ENCODE peak calls at places on chromosome 7, in seven cellular contexts. E is WERI-Rb-1, Y is iPS DF 6.9, R is neural progenitor cell, O is breast epithelium, T is heart left ventricle, G is tibial artery. U is an unnamed sample.

GRCh38 chr7:100427762-100428198 is 723 bp downstream of the ZCWPW1 start:
- DNase-seq in T (no peak), O (no peak), E (no peak), Y (no peak), G (no peak), R (no peak), U (no peak)

GRCh38 chr7:114783413-114783812 is 138.5 kb upstream of the MDFIC start:
- DNase-seq in G (no peak), E (no peak), T (no peak), Y (no peak), O (no peak), R (no peak), U (no peak)

GRCh38 chr7:51075681-51076580 is 240.7 kb downstream of the COBL start:
- DNase-seq in T (no peak), O (no peak), Y (no peak), R (no peak), G (no peak), E (no peak), U (no peak)

GRCh38 chr7:45131891-45132290 is 20.4 kb upstream of the TBRG4 start:
- DNase-seq in E (no peak), Y (no peak), G (no peak), O (no peak), T (no peak), R (no peak), U (no peak)

GRCh38 chr7:128022631-128023532 is 8.4 kb downstream of the LRRC4 start:
- DNase-seq in G (no peak), O (no peak), Y (no peak), E (no peak), T (no peak), R (no peak), U (no peak)

GRCh38 chr7:43750016-43750887 is 8.2 kb upstream of the BLVRA start:
- DNase-seq in R (peak; percentile 47), E (no peak), G (no peak), T (no peak), O (no peak), Y (no peak), U (peak; percentile 75)

GRCh38 chr7:150983893-150984368 is 5.8 kb upstream of the KCNH2 start:
- DNase-seq in T (peak; percentile 24), Y (no peak), O (no peak), R (peak; percentile 87), G (no peak), E (no peak), U (peak; percentile 89)

GRCh38 chr7:18936265-18936664 is 181.2 kb downstream of the TWIST1 start:
- DNase-seq in O (no peak), Y (no peak), G (no peak), R (no peak), E (no peak), T (no peak), U (no peak)

GRCh38 chr7:13988011-13988410 is 1.5 kb downstream of the ETV1 start:
- DNase-seq in Y (no peak), T (no peak), R (peak; percentile 38), G (no peak), E (no peak), O (no peak), U (no peak)

GRCh38 chr7:55212838-55213237 is 152.3 kb upstream of the LANCL2 start:
- DNase-seq in E (no peak), O (no peak), G (no peak), Y (no peak), R (no peak), T (no peak), U (no peak)

GRCh38 chr7:139656387-139656786 is 121.4 kb downstream of the HIPK2 start:
- DNase-seq in T (no peak), E (no peak), Y (no peak), R (no peak), O (no peak), G (no peak), U (no peak)

GRCh38 chr7:696426-697258 is 29.9 kb upstream of the DNAAF5 start:
- DNase-seq in R (no peak), T (peak; percentile 56), O (no peak), Y (no peak), E (no peak), G (peak; percentile 55), U (no peak)

GRCh38 chr7:5433181-5433580 is 9.5 kb upstream of the TNRC18 start:
- DNase-seq in Y (no peak), E (no peak), O (no peak), T (no peak), G (no peak), R (no peak), U (no peak)

GRCh38 chr7:139505563-139505962 is 17.9 kb upstream of the CLEC2L start:
- DNase-seq in R (peak; percentile 73), E (peak; percentile 66), O (no peak), G (no peak), T (no peak), Y (peak; percentile 52), U (peak; percentile 92)

GRCh38 chr7:78489851-78490250 is 691.3 kb downstream of the PHTF2 start:
- DNase-seq in O (no peak), G (no peak), R (no peak), T (no peak), Y (no peak), E (no peak), U (no peak)

GRCh38 chr7:109549461-109549860 is 979.8 kb downstream of the DNAJB9 start:
- DNase-seq in G (no peak), R (no peak), T (no peak), E (no peak), Y (no peak), O (no peak), U (no peak)

GRCh38 chr7:15498465-15498864 is 63.4 kb downstream of the AGMO start:
- DNase-seq in Y (no peak), T (no peak), E (no peak), G (no peak), O (no peak), R (no peak), U (no peak)

GRCh38 chr7:101168412-101169049 is 3.2 kb upstream of the VGF start:
- DNase-seq in Y (no peak), T (no peak), G (no peak), R (no peak), O (no peak), E (no peak), U (peak; percentile 58)

GRCh38 chr7:117828831-117829230 is 44.4 kb downstream of the CTTNBP2 start:
- DNase-seq in E (no peak), G (no peak), O (no peak), R (no peak), Y (no peak), T (no peak), U (no peak)

GRCh38 chr7:38561166-38561565 is 70.0 kb downstream of the AMPH start:
- DNase-seq in T (no peak), E (no peak), Y (no peak), G (no peak), O (no peak), R (no peak), U (no peak)

GRCh38 chr7:36396150-36396549 is 6.5 kb downstream of the ANLN start:
- DNase-seq in Y (no peak), O (no peak), T (no peak), E (no peak), R (no peak), G (no peak), U (no peak)

GRCh38 chr7:158309844-158310763 is 277.5 kb downstream of the PTPRN2 start:
- DNase-seq in Y (no peak), G (no peak), R (no peak), O (no peak), T (no peak), E (no peak), U (no peak)

GRCh38 chr7:158313931-158314330 is 273.7 kb downstream of the PTPRN2 start:
- DNase-seq in T (no peak), R (no peak), Y (no peak), G (no peak), E (no peak), O (no peak), U (no peak)

GRCh38 chr7:158312789-158313188 is 274.8 kb downstream of the PTPRN2 start:
- DNase-seq in G (no peak), R (no peak), T (no peak), Y (no peak), E (no peak), O (no peak), U (no peak)

GRCh38 chr7:158310924-158311713 is 276.5 kb downstream of the PTPRN2 start:
- DNase-seq in O (no peak), G (no peak), E (no peak), R (no peak), T (no peak), Y (no peak), U (no peak)

GRCh38 chr7:158311791-158312190 is 275.8 kb downstream of the PTPRN2 start:
- DNase-seq in E (no peak), O (no peak), T (no peak), Y (no peak), R (no peak), G (no peak), U (no peak)
- H3K9me3 ChIP-seq in E (peaks cover 5% of the 10 kb centered on the region), O (peaks cover 26% of the 10 kb centered on the region), T (peaks cover 19% of the 10 kb centered on the region), Y (peaks cover 27% of the 10 kb centered on the region), R (peaks cover 20% of the 10 kb centered on the region), G (no peaks in the 10 kb centered on the region), U (peaks cover 80% of the 10 kb centered on the region)

GRCh38 chr7:9192969-9193368 is 759.6 kb downstream of the NXPH1 start:
- DNase-seq in T (no peak), O (no peak), G (no peak), Y (no peak), E (no peak), R (no peak), U (no peak)

GRCh38 chr7:9186730-9187129 is 753.3 kb downstream of the NXPH1 start:
- DNase-seq in T (no peak), R (no peak), G (no peak), E (no peak), O (no peak), Y (no peak), U (no peak)

DNA sequence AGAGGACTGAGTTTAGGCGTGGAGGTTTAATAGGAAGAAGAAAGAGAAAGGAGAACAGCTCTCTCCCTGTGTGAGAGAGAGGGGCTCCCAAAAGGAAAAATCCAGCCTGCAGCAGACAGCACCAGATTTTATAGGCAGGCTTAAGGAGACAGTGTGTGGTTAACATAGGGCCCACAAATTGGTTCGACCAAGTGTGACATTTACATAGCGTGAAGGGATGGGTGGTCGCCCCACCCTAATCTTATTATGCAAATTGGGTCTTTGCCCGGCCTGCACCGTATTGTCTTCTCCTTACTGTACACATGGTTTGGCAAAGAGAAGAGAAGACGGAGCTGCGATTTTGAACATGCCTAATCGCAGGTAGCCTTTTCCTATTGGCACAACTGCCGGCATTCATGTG is 756.3 kb downstream of the NXPH1 start:
- DNase-seq in Y (no peak), T (no peak), R (peak; percentile 73), O (no peak), G (no peak), E (peak; percentile 32), U (no peak)
- H3K9me3 ChIP-seq in Y (no peaks in the 10 kb centered on the region), T (no peaks in the 10 kb centered on the region), R (no peaks in the 10 kb centered on the region), O (no peaks in the 10 kb centered on the region), G (no peaks in the 10 kb centered on the region), E (no peaks in the 10 kb centered on the region), U (no peaks in the 10 kb centered on the region)

DNA sequence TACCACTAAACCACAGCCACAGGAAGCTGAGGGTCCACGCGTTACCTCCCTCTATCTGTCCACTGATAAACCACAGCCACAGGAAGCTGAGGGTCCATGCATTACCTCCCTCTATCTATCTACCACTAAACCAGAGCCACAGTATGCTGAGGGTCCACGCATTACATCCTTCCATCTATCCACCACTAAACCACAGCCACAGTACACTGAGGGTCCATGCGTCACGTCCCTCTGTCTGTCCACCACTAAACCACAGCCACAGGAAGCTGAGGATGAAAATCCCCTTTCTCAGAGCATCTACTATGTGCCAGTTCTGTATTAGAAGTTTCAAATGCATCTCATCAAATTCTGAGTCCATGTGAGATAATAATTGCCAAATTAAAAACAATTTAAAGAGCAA is 589.3 kb downstream of the DNAJB6 start:
- DNase-seq in O (no peak), G (no peak), Y (no peak), T (no peak), R (no peak), E (no peak), U (peak; percentile 16)
- H3K9me3 ChIP-seq in O (no peaks in the 10 kb centered on the region), G (no peaks in the 10 kb centered on the region), Y (peaks cover 39% of the 10 kb centered on the region), T (no peaks in the 10 kb centered on the region), R (no peaks in the 10 kb centered on the region), E (no peaks in the 10 kb centered on the region), U (peaks cover 64% of the 10 kb centered on the region)

GRCh38 chr7:1966631-1967200 is 266.0 kb downstream of the MAD1L1 start:
- DNase-seq in O (no peak), Y (no peak), R (no peak), G (peak; percentile 17), E (peak; percentile 37), T (peak; percentile 54), U (no peak)
- H3K9me3 ChIP-seq in O (no peaks in the 10 kb centered on the region), Y (no peaks in the 10 kb centered on the region), R (no peaks in the 10 kb centered on the region), G (no peaks in the 10 kb centered on the region), E (no peaks in the 10 kb centered on the region), T (no peaks in the 10 kb centered on the region), U (no peaks in the 10 kb centered on the region)